ENCODE peak calls at places on chromosomes 3 and 15, in eight cellular contexts. O, C, B, T, J, R, Y and L are unnamed samples.

GRCh38 chr15:57485869-57486268 is 105.8 kb upstream of the MYZAP start:
- DNase-seq in T (no peak), Y (no peak), R (peak), C (peak), O (no peak), B (no peak), J (no peak), L (peak)

GRCh38 chr3:183822631-183823030 is 2.7 kb downstream of the MAP6D1 start:
- DNase-seq in C (no peak), O (no peak), J (no peak), T (no peak), R (no peak), Y (no peak), B (peak), L (no peak)

GRCh38 chr3:141448606-141449216 is 38.1 kb upstream of the RASA2 start:
- DNase-seq in R (no peak), Y (no peak), B (no peak), O (no peak), J (no peak), T (no peak), C (peak), L (no peak)

GRCh38 chr3:57951106-57951882 is 56.9 kb upstream of the FLNB start:
- DNase-seq in Y (no peak), T (no peak), R (peak), C (peak), O (peak), B (no peak), J (peak), L (peak)

GRCh38 chr15:74167891-74168331 is 5.6 kb upstream of the ISLR start:
- DNase-seq in J (no peak), B (no peak), Y (no peak), O (no peak), R (no peak), T (no peak), C (no peak), L (no peak)

GRCh38 chr3:192897005-192897404 is 20.7 kb downstream of the MB21D2 start:
- DNase-seq in C (no peak), O (no peak), R (no peak), J (no peak), T (no peak), Y (no peak), B (no peak), L (no peak)

GRCh38 chr15:81000144-81000625 is 538 bp upstream of the TLNRD1 start:
- DNase-seq in Y (no peak), B (no peak), O (peak), R (peak), J (no peak), T (no peak), C (peak), L (no peak)

GRCh38 chr15:85762756-85763127 is 32.0 kb downstream of the KLHL25 start:
- DNase-seq in B (no peak), T (no peak), Y (no peak), R (no peak), J (no peak), C (no peak), O (no peak), L (no peak)

GRCh38 chr3:41426485-41426884 is 227.2 kb downstream of the CTNNB1 start:
- DNase-seq in Y (no peak), J (no peak), O (no peak), B (no peak), T (no peak), R (no peak), C (no peak), L (no peak)

GRCh38 chr3:58487140-58487886 is 4.6 kb upstream of the KCTD6 start:
- DNase-seq in Y (no peak), B (no peak), R (peak), C (peak), J (no peak), T (no peak), O (no peak), L (peak)

GRCh38 chr15:31360843-31361763 is 34.5 kb downstream of the KLF13 start:
- DNase-seq in T (peak), O (peak), C (no peak), J (no peak), R (peak), Y (peak), B (no peak), L (no peak)

GRCh38 chr3:136984837-136985236 is 27.1 kb downstream of the IL20RB start:
- DNase-seq in J (no peak), T (no peak), C (peak), Y (no peak), R (no peak), O (no peak), B (no peak), L (peak)

GRCh38 chr3:114756506-114757279 is 390.4 kb downstream of the ZBTB20 start:
- DNase-seq in O (no peak), T (no peak), R (no peak), B (no peak), J (no peak), Y (no peak), C (peak), L (peak)

GRCh38 chr3:105806361-105806760 is 62.5 kb downstream of the CBLB start:
- DNase-seq in R (no peak), Y (no peak), C (peak), B (no peak), J (no peak), T (no peak), O (peak), L (peak)

GRCh38 chr3:102129774-102130608 is 280.7 kb downstream of the NFKBIZ start:
- DNase-seq in C (peak), J (no peak), R (no peak), Y (no peak), T (no peak), B (no peak), O (peak), L (peak)

GRCh38 chr3:100634493-100635272 is 25.3 kb downstream of the ADGRG7 start:
- DNase-seq in R (no peak), C (peak), O (peak), B (no peak), T (no peak), J (no peak), Y (peak), L (no peak)

GRCh38 chr15:39783244-39783820 is 691 bp upstream of the FSIP1 start:
- DNase-seq in T (no peak), B (no peak), Y (peak), C (no peak), R (no peak), J (no peak), O (no peak), L (no peak)

GRCh38 chr3:191761906-191762305 is 300.9 kb downstream of the PYDC2 start:
- DNase-seq in T (no peak), R (no peak), C (peak), Y (no peak), O (no peak), B (no peak), J (no peak), L (no peak)

GRCh38 chr3:100650651-100651611 is 41.5 kb downstream of the ADGRG7 start:
- DNase-seq in Y (no peak), T (no peak), R (no peak), C (peak), O (peak), B (no peak), J (no peak), L (peak)

GRCh38 chr3:103873024-103873423 is 1438.2 kb downstream of the ZPLD1 start:
- DNase-seq in O (no peak), R (no peak), Y (no peak), C (no peak), J (no peak), B (no peak), T (no peak), L (no peak)

GRCh38 chr15:29061746-29062660 is 176.2 kb downstream of the APBA2 start:
- DNase-seq in B (no peak), O (no peak), R (no peak), T (no peak), C (no peak), J (peak), Y (no peak), L (no peak)

GRCh38 chr3:127646501-127647046 is 17.6 kb downstream of the PODXL2 start:
- DNase-seq in R (no peak), B (no peak), T (no peak), C (no peak), O (no peak), J (no peak), Y (no peak), L (no peak)

GRCh38 chr3:172449468-172450149 is 1.4 kb upstream of the GHSR start:
- DNase-seq in O (no peak), C (peak), J (no peak), Y (no peak), R (peak), B (peak), T (no peak), L (no peak)

GRCh38 chr3:46671541-46672348 is 21.7 kb downstream of the ALS2CL start:
- DNase-seq in B (no peak), R (peak), O (no peak), J (peak), Y (no peak), T (no peak), C (no peak), L (no peak)

GRCh38 chr3:122101646-122102045 is 46.5 kb downstream of the CD86 start:
- DNase-seq in O (peak), J (no peak), Y (peak), C (peak), R (no peak), T (no peak), B (no peak), L (peak)

GRCh38 chr15:52481915-52482314 is 46.8 kb downstream of the MYO5A start:
- DNase-seq in O (peak), Y (no peak), R (no peak), C (peak), B (no peak), J (no peak), T (no peak), L (peak)

GRCh38 chr3:126106336-126107202 is 22.6 kb upstream of the SLC41A3 start:
- DNase-seq in T (no peak), Y (no peak), O (no peak), R (no peak), B (no peak), J (peak), C (no peak), L (no peak)

GRCh38 chr3:193590088-193590856 is 2.7 kb upstream of the OPA1 start:
- DNase-seq in R (no peak), T (no peak), O (no peak), J (no peak), Y (no peak), C (peak), B (no peak), L (peak)

GRCh38 chr3:143775401-143775970 is 72.8 kb downstream of the SLC9A9 start:
- DNase-seq in J (no peak), R (no peak), T (no peak), Y (peak), B (no peak), C (peak), O (peak), L (peak)

GRCh38 chr3:17398959-17399551 is 343.4 kb downstream of the TBC1D5 start:
- DNase-seq in O (no peak), B (no peak), J (no peak), R (no peak), Y (no peak), T (no peak), C (no peak), L (no peak)